ENCODE peak calls at places on chromosome 11, in four cellular contexts. One of them, this sample, is unnamed.

GRCh38 chr11:108835624-108836023 is 170.8 kb downstream of the DDX10 start:
- DNase-seq in K562: no peak
- DNase-seq in GM12878: no peak
- DNase-seq in HepG2: no peak
- DNase-seq in this sample: no peak

GRCh38 chr11:87263439-87263838 is 225.7 kb downstream of the TMEM135 start:
- DNase-seq in GM12878: no peak
- DNase-seq in K562: no peak
- DNase-seq in HepG2: no peak
- DNase-seq in this sample: no peak

GRCh38 chr11:30128269-30128932 is 102.4 kb upstream of the FSHB start:
- DNase-seq in K562: peak
- DNase-seq in GM12878: no peak
- DNase-seq in HepG2: peak
- DNase-seq in this sample: no peak

GRCh38 chr11:65132238-65132987 is 1.9 kb downstream of the SYVN1 start:
- DNase-seq in GM12878: no peak
- DNase-seq in HepG2: no peak
- DNase-seq in K562: no peak
- DNase-seq in this sample: no peak

GRCh38 chr11:125623064-125623463 is 1.9 kb upstream of the CHEK1 start:
- DNase-seq in K562: no peak
- DNase-seq in HepG2: no peak
- DNase-seq in GM12878: no peak
- DNase-seq in this sample: no peak

GRCh38 chr11:46686886-46687810 is 13.3 kb downstream of the ARHGAP1 start:
- DNase-seq in HepG2: no peak
- DNase-seq in GM12878: no peak
- DNase-seq in K562: no peak
- DNase-seq in this sample: no peak

GRCh38 chr11:65366340-65366773 is 11.8 kb downstream of the TIGD3 start:
- DNase-seq in HepG2: peak
- DNase-seq in K562: peak
- DNase-seq in GM12878: no peak
- DNase-seq in this sample: no peak

GRCh38 chr11:27965559-27965958 is 142.4 kb downstream of the KIF18A start:
- DNase-seq in GM12878: no peak
- DNase-seq in K562: no peak
- DNase-seq in HepG2: peak
- DNase-seq in this sample: no peak

GRCh38 chr11:8262552-8263108 is 1.0 kb downstream of the LMO1 start:
- DNase-seq in HepG2: no peak
- DNase-seq in K562: no peak
- DNase-seq in GM12878: no peak
- DNase-seq in this sample: no peak

GRCh38 chr11:100594320-100594719 is 92.8 kb upstream of the ARHGAP42 start:
- DNase-seq in GM12878: no peak
- DNase-seq in K562: no peak
- DNase-seq in HepG2: no peak
- DNase-seq in this sample: no peak

GRCh38 chr11:75815345-75815983 is 454 bp downstream of the UVRAG start:
- DNase-seq in GM12878: no peak
- DNase-seq in K562: no peak
- DNase-seq in HepG2: no peak
- DNase-seq in this sample: no peak

GRCh38 chr11:122649133-122649532 is 6.4 kb upstream of the UBASH3B start:
- DNase-seq in HepG2: no peak
- DNase-seq in K562: no peak
- DNase-seq in GM12878: no peak
- DNase-seq in this sample: no peak

GRCh38 chr11:61065955-61066638 is 36.2 kb upstream of the CD5 start:
- DNase-seq in GM12878: no peak
- DNase-seq in K562: no peak
- DNase-seq in HepG2: no peak
- DNase-seq in this sample: no peak

GRCh38 chr11:122267602-122268001 is 151.6 kb upstream of the BLID start:
- DNase-seq in HepG2: no peak
- DNase-seq in GM12878: no peak
- DNase-seq in K562: no peak
- DNase-seq in this sample: no peak

GRCh38 chr11:119660166-119660720 is 68.8 kb downstream of the NECTIN1 start:
- DNase-seq in HepG2: no peak
- DNase-seq in K562: no peak
- DNase-seq in GM12878: no peak
- DNase-seq in this sample: no peak
- TF ChIP-seq CHD2 in HepG2: no peak
- TF ChIP-seq CHD2 in K562: no peak
- TF ChIP-seq CHD2 in GM12878: no peak
- TF ChIP-seq CHD2 in this sample: no peak

GRCh38 chr11:95229199-95230053 is 1.6 kb downstream of the SESN3 start:
- DNase-seq in K562: no peak
- DNase-seq in HepG2: no peak
- DNase-seq in GM12878: no peak
- DNase-seq in this sample: no peak
- TF ChIP-seq ATF2 in K562: no peak
- TF ChIP-seq ATF2 in HepG2: no peak
- TF ChIP-seq ATF2 in GM12878: no peak
- TF ChIP-seq ATF2 in this sample: no peak

GRCh38 chr11:115503886-115504278 is 333 bp downstream of the CADM1 start:
- DNase-seq in K562: no peak
- DNase-seq in GM12878: no peak
- DNase-seq in HepG2: peak
- DNase-seq in this sample: no peak

GRCh38 chr11:115506909-115507649 is 2.9 kb upstream of the CADM1 start:
- DNase-seq in K562: no peak
- DNase-seq in HepG2: no peak
- DNase-seq in GM12878: no peak
- DNase-seq in this sample: no peak

GRCh38 chr11:115503083-115503885 is 931 bp downstream of the CADM1 start:
- DNase-seq in K562: no peak
- DNase-seq in HepG2: peak
- DNase-seq in GM12878: no peak
- DNase-seq in this sample: no peak

GRCh38 chr11:115504279-115505158 is at the start of gene CADM1:
- DNase-seq in HepG2: peak
- DNase-seq in K562: peak
- DNase-seq in GM12878: no peak
- DNase-seq in this sample: peak

DNA sequence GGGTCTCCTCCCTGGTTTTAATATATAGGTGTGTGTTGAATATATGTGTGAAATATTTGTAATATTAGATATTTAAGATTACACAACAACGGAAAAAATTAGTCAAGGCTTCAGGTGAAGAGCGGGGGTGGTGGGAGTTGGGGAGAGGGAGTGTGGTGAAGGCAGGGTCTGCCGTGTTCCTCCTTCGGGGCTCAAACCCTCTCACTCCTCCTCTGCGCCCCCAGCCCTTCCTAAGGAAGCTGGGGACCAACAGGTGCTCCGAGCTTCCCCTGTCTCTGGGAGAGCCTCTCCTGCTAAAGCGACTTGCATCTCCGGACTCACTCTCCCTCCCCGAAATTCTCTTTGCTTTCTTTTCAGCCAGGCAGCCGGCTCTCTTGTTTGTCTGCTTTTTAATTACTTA is 950 bp upstream of the CADM1 start:
- DNase-seq in K562: no peak
- DNase-seq in GM12878: no peak
- DNase-seq in HepG2: no peak
- DNase-seq in this sample: no peak
- TF ChIP-seq CHD2 in K562: no peak
- TF ChIP-seq CHD2 in GM12878: no peak
- TF ChIP-seq CHD2 in HepG2: no peak
- TF ChIP-seq CHD2 in this sample: no peak

GRCh38 chr11:9861860-9862725 is 198.2 kb downstream of the SWAP70 start:
- DNase-seq in GM12878: peak
- DNase-seq in K562: peak
- DNase-seq in HepG2: peak
- DNase-seq in this sample: no peak
- TF ChIP-seq ATF2 in GM12878: no peak
- TF ChIP-seq ATF2 in K562: no peak
- TF ChIP-seq ATF2 in HepG2: no peak
- TF ChIP-seq ATF2 in this sample: no peak

GRCh38 chr11:2459796-2460531 is 15.2 kb downstream of the KCNQ1 start:
- DNase-seq in K562: no peak
- DNase-seq in HepG2: no peak
- DNase-seq in GM12878: no peak
- DNase-seq in this sample: no peak
- TF ChIP-seq CHD2 in K562: no peak
- TF ChIP-seq CHD2 in HepG2: no peak
- TF ChIP-seq CHD2 in GM12878: no peak
- TF ChIP-seq CHD2 in this sample: no peak

DNA sequence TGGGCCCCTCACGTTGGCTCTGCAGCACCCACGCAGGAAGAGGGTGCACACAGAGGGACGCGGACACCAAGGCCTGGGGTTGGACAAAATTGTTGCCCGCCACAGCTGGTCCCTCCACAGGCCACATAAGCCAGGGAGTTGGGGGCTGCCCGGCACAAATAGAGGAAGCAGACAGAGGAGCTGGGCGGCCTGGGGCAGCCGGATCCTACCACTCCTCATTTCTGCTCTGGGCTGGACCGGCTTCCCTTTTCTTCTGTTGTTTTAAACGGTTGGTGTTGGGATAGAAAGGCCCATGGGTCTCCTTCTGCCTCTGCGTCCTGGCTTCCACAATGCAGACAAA is 36.4 kb upstream of the LINC01488 start:
- DNase-seq in GM12878: no peak
- DNase-seq in HepG2: no peak
- DNase-seq in K562: no peak
- DNase-seq in this sample: no peak
- TF ChIP-seq ATF2 in GM12878: no peak
- TF ChIP-seq ATF2 in HepG2: no peak
- TF ChIP-seq ATF2 in K562: no peak
- TF ChIP-seq ATF2 in this sample: no peak

GRCh38 chr11:18650859-18651557 is 16.9 kb upstream of the SPTY2D1 start:
- DNase-seq in GM12878: peak
- DNase-seq in K562: peak
- DNase-seq in HepG2: peak
- DNase-seq in this sample: peak
- TF ChIP-seq CHD2 in GM12878: no peak
- TF ChIP-seq CHD2 in K562: no peak
- TF ChIP-seq CHD2 in HepG2: no peak
- TF ChIP-seq CHD2 in this sample: no peak

GRCh38 chr11:74221816-74222215 is 50.7 kb downstream of the PPME1 start:
- DNase-seq in HepG2: no peak
- DNase-seq in K562: no peak
- DNase-seq in GM12878: no peak
- DNase-seq in this sample: no peak
- TF ChIP-seq ATF2 in HepG2: no peak
- TF ChIP-seq ATF2 in K562: no peak
- TF ChIP-seq ATF2 in GM12878: no peak
- TF ChIP-seq ATF2 in this sample: no peak